ENCODE peak calls at places on chromosome 22, in seven cellular contexts. I, M, H, N, C, B and U are unnamed samples.

GRCh38 chr22:16949561-16949960 is 58.5 kb downstream of the GAB4 start:
- DNase-seq in I (no peak), M (no peak), H (no peak), N (no peak), C (no peak), B (no peak), U (no peak)

GRCh38 chr22:17633217-17633997 is 4.9 kb upstream of the ATP6V1E1 start:
- DNase-seq in I (peak; percentile 72), M (peak; percentile 85), H (no peak), N (no peak), C (peak; percentile 56), B (no peak), U (no peak)

GRCh38 chr22:37248251-37248650 is 4.2 kb upstream of the RAC2 start:
- DNase-seq in I (no peak), M (no peak), H (no peak), N (peak; percentile 28), C (no peak), B (no peak), U (no peak)

GRCh38 chr22:44192811-44193536 is 12.2 kb downstream of the PARVG start:
- DNase-seq in I (no peak), M (no peak), H (no peak), N (no peak), C (no peak), B (no peak), U (no peak)

GRCh38 chr22:41910599-41911291 is 4.1 kb downstream of the SHISA8 start:
- DNase-seq in I (no peak), M (no peak), H (peak; percentile 53), N (no peak), C (peak; percentile 28), B (no peak), U (peak; percentile 12)

GRCh38 chr22:32761251-32761903 is 40.1 kb upstream of the TIMP3 start:
- DNase-seq in I (peak; percentile 83), M (no peak), H (no peak), N (no peak), C (peak; percentile 85), B (no peak), U (no peak)

GRCh38 chr22:29431986-29432385 is 6.4 kb upstream of the RFPL1 start:
- DNase-seq in I (no peak), M (no peak), H (no peak), N (no peak), C (no peak), B (no peak), U (no peak)

GRCh38 chr22:21951931-21952465 is 650 bp downstream of the PPM1F start:
- DNase-seq in I (peak; percentile 66), M (no peak), H (no peak), N (peak; percentile 91), C (peak; percentile 54), B (no peak), U (no peak)

GRCh38 chr22:10780281-10780680 is 4747.7 kb upstream of the OR11H1 start:
- DNase-seq in I (no peak), M (no peak), H (no peak), N (no peak), C (no peak), B (no peak), U (no peak)

GRCh38 chr22:38298312-38299000 is 18.8 kb downstream of the CSNK1E start:
- DNase-seq in I (peak; percentile 62), M (no peak), H (no peak), N (peak; percentile 74), C (peak; percentile 97), B (no peak), U (no peak)

GRCh38 chr22:49211176-49211575 is 616.5 kb downstream of the BRD1 start:
- DNase-seq in I (no peak), M (no peak), H (no peak), N (peak; percentile 63), C (no peak), B (no peak), U (no peak)

DNA sequence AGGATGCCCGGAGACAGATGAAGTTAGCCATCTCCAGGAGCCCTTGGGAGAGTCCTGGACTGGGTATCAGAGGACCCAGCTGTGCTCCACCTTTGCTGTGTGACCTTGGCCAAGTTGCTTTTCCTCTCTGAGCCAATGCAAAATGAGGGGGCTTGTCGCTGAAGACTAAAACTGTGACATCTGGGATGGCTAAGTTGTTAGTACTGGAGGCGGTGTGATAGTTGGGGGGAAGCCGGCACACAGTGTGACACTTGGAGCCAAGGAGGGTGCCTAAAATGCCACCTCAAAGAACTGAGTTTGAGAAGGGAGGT is 481 bp downstream of the INPP5J start:
- DNase-seq in I (no peak), M (no peak), H (no peak), N (no peak), C (no peak), B (no peak), U (no peak)
- H3K27ac ChIP-seq in I (no peak overlapping the region), M (no peak overlapping the region), H (no peak overlapping the region), N (no peak overlapping the region), C (no peak overlapping the region), B (no peak overlapping the region), U (no peak overlapping the region)

DNA sequence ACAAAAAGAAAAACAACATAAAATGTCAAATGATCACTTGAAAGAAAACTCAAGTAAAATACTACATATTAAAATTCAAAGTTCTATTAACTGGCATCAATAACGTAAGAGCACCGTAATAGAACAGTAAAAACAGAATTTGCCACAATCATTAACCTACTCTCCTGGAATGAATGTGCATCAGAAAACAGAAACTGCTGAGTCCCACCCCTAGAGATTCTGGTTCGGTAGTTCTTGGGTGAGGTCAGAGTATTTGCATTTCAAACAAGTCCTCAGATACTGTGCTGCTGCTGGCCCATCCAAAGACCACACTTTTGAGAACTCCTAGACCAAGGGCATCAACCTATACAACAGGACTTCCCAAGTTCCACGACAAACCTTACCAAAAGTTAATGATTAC is 23.5 kb downstream of the PITPNB start:
- DNase-seq in I (no peak), M (no peak), H (no peak), N (no peak), C (no peak), B (no peak), U (no peak)
- H3K27ac ChIP-seq in I (no peak overlapping the region), M (no peak overlapping the region), H (no peak overlapping the region), N (no peak overlapping the region), C (no peak overlapping the region), B (no peak overlapping the region), U (no peak overlapping the region)

DNA sequence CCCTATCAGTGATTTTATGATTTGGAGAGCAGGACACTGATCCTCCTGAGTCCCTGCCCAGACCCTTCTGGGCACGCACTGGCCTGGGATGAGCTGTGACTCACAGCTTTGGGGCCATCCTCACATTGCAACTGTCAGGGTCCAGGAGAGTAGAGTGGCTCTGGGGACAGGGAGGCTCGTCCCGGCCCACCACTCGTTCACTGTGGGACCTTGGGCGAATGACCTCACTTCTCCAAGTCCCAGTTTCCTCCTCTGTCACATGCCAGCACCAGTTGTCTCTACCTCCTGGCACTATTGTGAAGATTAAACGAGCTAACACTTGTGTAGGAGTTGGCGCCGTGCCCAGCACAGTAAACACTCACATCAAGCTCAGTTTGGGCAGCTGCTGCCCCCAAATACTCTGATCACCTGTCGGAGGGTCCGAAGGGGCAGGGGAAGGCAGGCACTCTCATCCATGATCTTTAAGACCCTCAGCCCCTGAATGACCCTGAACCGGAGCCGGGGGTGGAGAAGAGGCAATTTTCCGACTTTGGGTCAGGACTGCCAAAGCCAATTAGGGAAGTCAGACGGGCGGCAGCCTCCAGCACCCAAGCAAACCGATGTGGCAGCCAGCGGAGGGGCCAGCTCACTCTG is 235.1 kb downstream of the MIAT start:
- DNase-seq in I (peak; percentile 76), M (no peak), H (no peak), N (no peak), C (no peak), B (no peak), U (no peak)
- H3K27ac ChIP-seq in I (no peak overlapping the region), M (no peak overlapping the region), H (no peak overlapping the region), N (no peak overlapping the region), C (no peak overlapping the region), B (peak overlapping the region; percentile 91), U (no peak overlapping the region)

GRCh38 chr22:46618104-46618647 is 2.0 kb upstream of the GRAMD4 start:
- DNase-seq in I (no peak), M (no peak), H (no peak), N (peak; percentile 74), C (no peak), B (no peak), U (no peak)
- H3K27ac ChIP-seq in I (peak overlapping the region; percentile 80), M (peak overlapping the region; percentile 55), H (no peak overlapping the region), N (no peak overlapping the region), C (no peak overlapping the region), B (no peak overlapping the region), U (peak overlapping the region; percentile 52)